ENCODE peak calls at places on chromosomes 5 and 9, in six cellular contexts. R is iPS-NIHi11; N is HCT116; P is stimulated activated CD4-positive, alpha-beta T cell treated with anti-CD3 and anti-CD28 coated beads, Interleukin-15, amount 100 ng/mL, for 1 hour; Q is GM19239; E is small intestine. D is an unnamed sample.

GRCh38 chr9:136532799-136533774 is 12.8 kb downstream of the NOTCH1 start:
- DNase-seq in R (no peak), P (peak; percentile 63), N (no peak), E (peak; percentile 57), Q (no peak), D (no peak)

GRCh38 chr5:111820072-111820471 is 63.1 kb upstream of the NREP start:
- DNase-seq in R (no peak), P (no peak), Q (no peak), E (no peak), N (no peak), D (no peak)

GRCh38 chr5:83467315-83468044 is 4.1 kb upstream of the VCAN start:
- DNase-seq in Q (no peak), N (no peak), R (no peak), E (no peak), P (no peak), D (no peak)

GRCh38 chr5:171647043-171647899 is 138.3 kb upstream of the SMIM23 start:
- DNase-seq in N (peak; percentile 48), P (no peak), E (no peak), Q (no peak), R (peak; percentile 65), D (no peak)

GRCh38 chr5:116358911-116359418 is 215.7 kb downstream of the SEMA6A start:
- DNase-seq in P (no peak), E (no peak), R (no peak), N (no peak), Q (peak; percentile 55), D (no peak)

GRCh38 chr9:129402341-129402739 is 218.6 kb downstream of the C9orf50 start:
- DNase-seq in E (no peak), Q (no peak), R (peak; percentile 80), P (no peak), N (no peak), D (no peak)

GRCh38 chr5:146059349-146060220 is 45.8 kb downstream of the PLAC8L1 start:
- DNase-seq in E (no peak), P (no peak), Q (no peak), N (no peak), R (no peak), D (no peak)

GRCh38 chr5:178460598-178461425 is 129.4 kb downstream of the COL23A1 start:
- DNase-seq in P (no peak), N (peak; percentile 54), Q (peak; percentile 59), E (peak; percentile 42), R (peak; percentile 95), D (no peak)

GRCh38 chr5:179258001-179258921 is 87.0 kb downstream of the ADAMTS2 start:
- DNase-seq in R (no peak), Q (no peak), E (no peak), N (no peak), P (no peak), D (no peak)

D was measured in BJ.